ENCODE peak calls at places on chromosome 7, in five cellular contexts. O is stomach, T is ovary, K is breast epithelium, Z is heart left ventricle. V is an unnamed sample.

GRCh38 chr7:26293569-26294308 is 2.1 kb downstream of the SNX10 start:
- DNase-seq in O (no peak), T (no peak), Z (no peak), K (no peak), V (no peak)

GRCh38 chr7:45971171-45971570 is 50.1 kb upstream of the IGFBP3 start:
- DNase-seq in Z (no peak), O (no peak), T (no peak), K (no peak), V (no peak)

GRCh38 chr7:2631924-2632716 is at the start of gene TTYH3:
- DNase-seq in T (peak), Z (peak), O (no peak), K (no peak), V (no peak)

GRCh38 chr7:124764847-124765400 is 668 bp downstream of the GPR37 start:
- DNase-seq in K (peak), O (peak), T (no peak), Z (peak), V (peak)

GRCh38 chr7:108911016-108911415 is 341.3 kb downstream of the DNAJB9 start:
- DNase-seq in O (no peak), Z (no peak), K (no peak), T (no peak), V (no peak)

GRCh38 chr7:79361214-79361613 is 92.3 kb downstream of the MAGI2 start:
- DNase-seq in K (no peak), O (no peak), T (no peak), Z (no peak), V (no peak)

GRCh38 chr7:107813524-107813923 is 10.5 kb upstream of the SLC26A3 start:
- DNase-seq in T (no peak), O (no peak), Z (no peak), K (no peak), V (no peak)

GRCh38 chr7:90487808-90488207 is 18.4 kb downstream of the PTTG1IP2 start:
- DNase-seq in Z (no peak), O (no peak), T (no peak), K (no peak), V (no peak)

GRCh38 chr7:3558410-3558809 is 257.4 kb downstream of the SDK1 start:
- DNase-seq in K (no peak), T (no peak), O (no peak), Z (no peak), V (no peak)

GRCh38 chr7:116455009-116455408 is 44.5 kb upstream of the CAV2 start:
- DNase-seq in Z (no peak), O (no peak), T (no peak), K (no peak), V (no peak)

GRCh38 chr7:20260219-20260618 is 43.0 kb upstream of the MACC1 start:
- DNase-seq in Z (no peak), T (no peak), O (no peak), K (no peak), V (no peak)

GRCh38 chr7:131071786-131072504 is 255.7 kb upstream of the MKLN1 start:
- DNase-seq in K (no peak), Z (no peak), O (peak), T (peak), V (peak)

GRCh38 chr7:152865461-152865860 is 105.9 kb downstream of the ACTR3B start:
- DNase-seq in T (no peak), K (no peak), O (no peak), Z (no peak), V (no peak)

GRCh38 chr7:48183370-48183743 is 12.1 kb downstream of the ABCA13 start:
- DNase-seq in O (no peak), T (no peak), K (no peak), Z (no peak), V (no peak)

GRCh38 chr7:82729172-82730030 is 285.8 kb upstream of the CACNA2D1 start:
- DNase-seq in Z (no peak), O (no peak), K (no peak), T (no peak), V (no peak)

GRCh38 chr7:54072710-54073109 is 469.5 kb upstream of the VSTM2A start:
- DNase-seq in T (no peak), K (no peak), O (no peak), Z (no peak), V (no peak)

GRCh38 chr7:118531566-118531965 is 307.1 kb downstream of the ANKRD7 start:
- DNase-seq in T (no peak), K (no peak), O (no peak), Z (no peak), V (no peak)

GRCh38 chr7:77393261-77393660 is 22.9 kb downstream of the GSAP start:
- DNase-seq in K (no peak), Z (no peak), T (no peak), O (no peak), V (no peak)

GRCh38 chr7:16040381-16040780 is 353.9 kb upstream of the MEOX2 start:
- DNase-seq in Z (no peak), O (no peak), T (no peak), K (no peak), V (no peak)

GRCh38 chr7:33186187-33186586 is 56.8 kb downstream of the BBS9 start:
- DNase-seq in K (no peak), Z (no peak), T (no peak), O (no peak), V (no peak)

GRCh38 chr7:51481421-51481820 is 164.8 kb upstream of the COBL start:
- DNase-seq in Z (no peak), O (no peak), K (no peak), T (no peak), V (no peak)

GRCh38 chr7:117908031-117908795 is 35.0 kb upstream of the CTTNBP2 start:
- DNase-seq in O (no peak), T (no peak), Z (no peak), K (no peak), V (no peak)

GRCh38 chr7:70631732-70632131 is 500.2 kb upstream of the GALNT17 start:
- DNase-seq in Z (no peak), O (no peak), K (no peak), T (no peak), V (no peak)

GRCh38 chr7:130971297-130971696 is 237.3 kb upstream of the KLF14 start:
- DNase-seq in T (no peak), K (no peak), Z (no peak), O (no peak), V (no peak)

GRCh38 chr7:130021105-130021834 is 29.9 kb downstream of the ZC3HC1 start:
- DNase-seq in Z (no peak), T (no peak), K (no peak), O (no peak), V (no peak)

GRCh38 chr7:16170671-16171070 is 250.7 kb downstream of the CRPPA start:
- DNase-seq in Z (peak), O (no peak), K (no peak), T (no peak), V (no peak)

GRCh38 chr7:2530076-2530967 is 10.7 kb downstream of the LFNG start:
- DNase-seq in O (no peak), K (no peak), T (no peak), Z (peak), V (peak)

GRCh38 chr7:83751217-83751616 is 102.3 kb upstream of the SEMA3E start:
- DNase-seq in T (no peak), O (no peak), Z (no peak), K (no peak), V (no peak)

GRCh38 chr7:43856996-43857395 is 12.3 kb downstream of the MRPS24 start:
- DNase-seq in K (no peak), T (no peak), Z (no peak), O (no peak), V (no peak)

GRCh38 chr7:93622036-93622714 is 47.7 kb upstream of the CALCR start:
- DNase-seq in Z (no peak), K (no peak), O (no peak), T (no peak), V (no peak)

GRCh38 chr7:122803323-122803722 is 82.9 kb downstream of the CADPS2 start:
- DNase-seq in Z (no peak), T (no peak), K (no peak), O (no peak), V (no peak)

GRCh38 chr7:104458875-104459274 is 130.5 kb downstream of the LHFPL3 start:
- DNase-seq in K (no peak), Z (no peak), O (no peak), T (no peak), V (no peak)

GRCh38 chr7:130393095-130393494 is 12.8 kb downstream of the CPA1 start:
- DNase-seq in K (no peak), Z (no peak), T (peak), O (no peak), V (no peak)

GRCh38 chr7:140275069-140275961 is 98.5 kb upstream of the KDM7A start:
- DNase-seq in K (no peak), T (no peak), Z (no peak), O (no peak), V (no peak)

GRCh38 chr7:29184599-29184998 is 10.0 kb upstream of the CHN2 start:
- DNase-seq in K (no peak), Z (no peak), O (no peak), T (no peak), V (no peak)
- TF ChIP-seq POLR2A in K (no peak), Z (no peak), O (no peak), T (no peak), V (no peak)

DNA sequence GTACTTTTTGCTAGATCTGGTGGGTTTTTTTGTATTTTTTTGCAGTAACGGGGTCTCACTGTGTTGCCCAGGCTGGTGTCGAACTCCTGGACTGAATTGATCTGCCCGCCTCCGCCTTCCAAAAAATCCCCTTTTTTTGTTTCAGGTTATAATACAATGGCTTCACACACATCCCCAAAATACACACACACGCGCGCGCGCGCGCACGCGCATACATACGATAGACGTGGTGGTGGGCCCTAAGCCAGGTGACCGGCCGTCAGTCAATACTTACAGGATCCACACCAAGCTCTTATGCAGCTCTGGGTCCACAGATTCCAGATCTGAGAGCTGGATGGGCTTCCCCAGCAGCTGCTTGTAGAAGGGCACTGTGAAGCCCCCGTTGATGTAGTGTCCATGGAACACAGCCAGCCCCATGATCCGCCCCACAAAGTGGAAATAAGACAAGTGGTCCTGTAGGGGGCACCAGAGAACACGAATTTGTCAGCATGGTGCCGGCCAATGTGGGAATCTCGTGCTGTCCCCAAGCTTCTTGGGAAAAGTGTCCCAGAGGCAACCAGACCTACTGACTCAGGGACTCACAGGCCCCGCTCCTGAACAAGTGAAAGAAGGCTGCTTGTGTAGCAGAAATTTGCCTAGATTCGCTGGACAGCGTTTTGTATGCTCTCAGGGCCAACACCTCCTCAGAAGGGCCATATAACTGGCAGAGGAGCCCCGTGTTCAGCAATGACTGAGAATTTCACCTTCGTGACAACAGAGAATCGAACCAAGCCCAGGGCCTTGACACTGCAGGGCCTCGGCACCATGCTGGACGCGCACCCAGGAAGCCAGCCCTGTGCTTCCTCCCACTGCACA is 103.6 kb downstream of the SMURF1 start:
- DNase-seq in K (peak), T (peak), O (peak), Z (peak), V (peak)
- TF ChIP-seq CTCF in K (peak), T (peak), O (peak), Z (peak), V (peak)

GRCh38 chr7:23458044-23458443 is 12.2 kb downstream of the IGF2BP3 start:
- DNase-seq in O (no peak), K (no peak), T (no peak), Z (no peak), V (no peak)

GRCh38 chr7:23467281-23467680 is 3.0 kb downstream of the IGF2BP3 start:
- DNase-seq in K (no peak), O (no peak), Z (no peak), T (no peak), V (no peak)

GRCh38 chr7:23467731-23468720 is 2.3 kb downstream of the IGF2BP3 start:
- DNase-seq in T (no peak), K (no peak), Z (no peak), O (no peak), V (peak)

GRCh38 chr7:23468721-23469149 is 1.6 kb downstream of the IGF2BP3 start:
- DNase-seq in K (no peak), T (no peak), O (no peak), Z (no peak), V (peak)

GRCh38 chr7:23462846-23463245 is 7.4 kb downstream of the IGF2BP3 start:
- DNase-seq in O (no peak), T (no peak), Z (no peak), K (no peak), V (no peak)
- H3K4me3 ChIP-seq in O (no peak), T (no peak), Z (no peak), K (no peak), V (no peak)

GRCh38 chr7:30023524-30023923 is 3.0 kb downstream of the FKBP14 start:
- DNase-seq in K (no peak), O (no peak), T (no peak), Z (no peak), V (no peak)

GRCh38 chr7:30027915-30028748 is at the start of gene PLEKHA8:
- DNase-seq in O (peak), T (peak), Z (peak), K (peak), V (peak)

GRCh38 chr7:30028749-30029635 is 780 bp downstream of the PLEKHA8 start:
- DNase-seq in T (peak), Z (peak), K (peak), O (no peak), V (no peak)

GRCh38 chr7:30027065-30027456 is 559 bp upstream of the FKBP14 start:
- DNase-seq in Z (no peak), K (no peak), O (no peak), T (no peak), V (no peak)

DNA sequence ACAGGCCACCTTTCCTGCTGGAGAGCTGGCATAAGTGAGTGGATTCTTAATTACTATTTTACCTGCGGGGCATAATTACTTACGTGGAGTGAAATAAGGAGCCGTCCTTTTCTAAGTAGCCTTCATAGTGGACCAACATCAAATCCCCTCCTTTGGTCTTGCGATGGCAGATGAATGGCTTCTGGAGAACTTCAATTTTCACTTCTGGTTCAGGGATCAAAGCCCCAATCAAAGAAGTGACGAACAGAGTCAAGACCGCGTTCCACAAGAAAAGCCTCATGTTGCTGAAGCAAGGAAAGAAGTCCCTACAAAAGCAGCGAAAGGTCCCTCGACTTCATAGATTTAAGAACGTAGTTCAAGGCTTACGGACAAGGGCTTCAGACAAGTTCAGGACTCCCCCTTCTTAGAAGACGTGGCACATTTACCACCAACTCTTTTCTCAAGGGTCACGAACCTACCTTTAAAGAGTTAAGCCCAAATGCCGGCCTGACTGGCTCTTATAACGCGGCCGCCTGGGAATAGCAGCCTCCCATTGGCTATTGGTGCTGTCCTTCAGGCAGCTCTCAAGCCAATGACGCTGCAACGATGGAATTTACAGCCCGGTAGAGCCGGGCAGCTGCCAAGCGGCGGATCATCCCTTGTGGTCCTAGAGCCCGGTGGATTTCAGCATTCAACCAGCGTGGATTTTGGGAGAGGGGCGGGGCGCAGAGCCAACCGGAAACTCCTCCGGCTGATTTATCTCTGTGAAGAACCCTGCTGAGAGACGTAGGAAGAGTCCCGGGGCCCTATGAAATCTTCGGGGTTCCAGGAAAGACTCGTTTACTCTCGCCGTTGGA is at the start of gene FKBP14:
- DNase-seq in T (peak), Z (peak), K (peak), O (peak), V (peak)
- TF ChIP-seq POLR2A in T (no peak), Z (no peak), K (no peak), O (no peak), V (peak)

GRCh38 chr7:69564454-69565417 is 33.5 kb upstream of the AUTS2 start:
- DNase-seq in Z (no peak), K (no peak), T (peak), O (no peak), V (no peak)
- TF ChIP-seq CTCF in Z (no peak), K (no peak), T (no peak), O (no peak), V (no peak)

DNA sequence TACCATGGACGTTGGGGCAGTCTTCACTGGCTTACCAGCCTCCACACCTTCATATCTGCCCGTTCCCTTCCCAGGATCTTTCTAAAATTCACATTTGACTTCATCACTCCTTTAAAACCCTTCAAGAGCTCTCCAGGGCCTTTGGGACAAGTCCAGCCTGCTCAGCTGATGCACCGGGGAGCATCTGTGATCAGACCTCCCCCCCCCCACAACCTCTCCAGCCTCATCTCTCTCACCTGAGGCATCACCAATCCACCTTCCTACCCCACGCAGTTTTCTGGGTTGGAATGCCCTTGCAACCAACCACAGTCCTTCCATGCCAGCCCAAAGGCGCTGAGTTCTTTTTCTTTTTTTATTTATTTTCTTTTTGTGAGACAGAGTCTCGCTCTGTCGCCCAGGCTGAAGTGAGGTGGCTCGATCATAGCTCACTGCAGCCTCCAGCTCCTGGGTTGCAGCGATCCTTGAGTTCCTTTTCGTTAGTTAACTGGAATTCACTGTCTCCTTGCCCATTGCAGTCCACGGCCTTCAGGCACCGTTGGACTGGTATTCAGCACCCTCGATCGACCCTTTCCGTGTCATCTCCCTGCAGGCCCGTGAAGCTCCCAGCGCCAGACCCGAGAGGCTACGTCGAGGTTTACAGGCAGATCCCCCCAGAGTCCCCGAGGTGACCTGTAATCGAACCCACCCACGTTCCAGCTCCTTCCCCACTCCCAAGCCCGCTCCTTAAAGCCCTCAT is 654 bp downstream of the ALKBH4 start:
- DNase-seq in O (no peak), K (no peak), Z (peak), T (no peak), V (no peak)
- H3K4me3 ChIP-seq in O (peak), K (peak), Z (peak), T (peak), V (peak)

DNA sequence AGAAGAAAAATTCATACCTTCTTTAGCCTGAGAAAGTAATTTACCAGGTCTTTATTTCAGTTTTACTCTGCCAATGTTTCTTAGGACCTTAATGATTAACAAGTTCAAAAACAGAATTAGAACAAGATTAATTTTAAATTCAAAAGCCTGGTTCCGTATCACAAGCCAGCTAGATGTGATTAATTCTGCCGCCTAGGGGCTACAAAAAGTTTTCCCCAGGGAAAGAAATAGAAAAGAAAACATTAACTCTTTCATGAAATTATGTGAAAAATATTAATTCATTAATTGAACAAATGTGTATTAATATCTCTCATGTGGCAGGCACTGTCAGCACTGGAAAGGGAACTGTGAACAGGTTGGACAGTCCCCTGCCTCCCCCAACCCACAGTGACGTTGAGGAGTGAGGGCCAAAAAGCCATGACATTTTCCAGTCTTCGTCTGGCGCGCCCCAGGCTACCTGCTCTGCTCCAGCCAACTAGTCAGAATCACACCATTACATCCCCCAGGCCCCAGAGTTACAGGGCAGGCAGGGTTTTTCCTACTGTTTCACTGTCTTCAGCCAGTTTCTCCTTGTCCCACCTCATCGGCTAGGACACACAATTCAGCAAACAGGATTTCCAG is 20.1 kb downstream of the TMEM176A start:
- DNase-seq in Z (no peak), K (no peak), T (no peak), O (no peak), V (no peak)
- TF ChIP-seq POLR2A in Z (no peak), K (peak), T (no peak), O (no peak), V (no peak)